ENCODE peak calls at places on chromosomes 3 and 15, in eight cellular contexts. X is CD8-positive, alpha-beta T cell; W is heart right ventricle; D is fibroblast of pulmonary artery; T is brain microvascular endothelial cell; J is esophagus squamous epithelium; I is SK-N-SH; C is IMR-90. S is an unnamed sample.

GRCh38 chr3:16148783-16149182 is 25.7 kb upstream of the GALNT15 start:
- DNase-seq in T (peak), I (no peak), J (no peak), X (no peak), C (peak), W (peak), D (peak), S (no peak)

GRCh38 chr3:14161282-14161681 is 17.1 kb downstream of the XPC start:
- DNase-seq in I (no peak), W (no peak), C (no peak), X (no peak), T (no peak), D (no peak), J (no peak), S (no peak)

GRCh38 chr3:66642015-66642414 is 141.2 kb upstream of the LRIG1 start:
- DNase-seq in I (no peak), C (no peak), J (no peak), W (no peak), T (no peak), X (no peak), D (no peak), S (no peak)

GRCh38 chr3:194294199-194294887 is 56.8 kb downstream of the CPN2 start:
- DNase-seq in X (no peak), D (no peak), I (peak), W (no peak), C (no peak), J (no peak), T (no peak), S (no peak)

GRCh38 chr3:32148356-32148755 is 41.9 kb downstream of the GPD1L start:
- DNase-seq in J (no peak), W (no peak), X (no peak), C (no peak), T (no peak), I (no peak), D (no peak), S (no peak)

GRCh38 chr15:58762731-58763130 is 8.4 kb upstream of the MINDY2 start:
- DNase-seq in C (no peak), D (no peak), W (no peak), X (no peak), I (no peak), T (no peak), J (no peak), S (no peak)

GRCh38 chr3:43181202-43181910 is 75.5 kb upstream of the POMGNT2 start:
- DNase-seq in C (no peak), I (no peak), T (no peak), X (peak), D (no peak), J (no peak), W (no peak), S (peak)

GRCh38 chr3:176961916-176962315 is 235.4 kb downstream of the TBL1XR1 start:
- DNase-seq in C (peak), J (no peak), D (peak), W (no peak), T (no peak), X (no peak), I (no peak), S (no peak)

GRCh38 chr15:57696146-57696545 is 10.4 kb upstream of the POLR2M start:
- DNase-seq in C (no peak), D (no peak), J (no peak), T (no peak), W (no peak), X (no peak), I (no peak), S (no peak)

GRCh38 chr3:58058654-58059263 is 50.5 kb downstream of the FLNB start:
- DNase-seq in T (no peak), D (peak), I (no peak), X (no peak), W (no peak), C (peak), J (no peak), S (no peak)

GRCh38 chr3:183448369-183449128 is 20.1 kb upstream of the MCF2L2 start:
- DNase-seq in X (no peak), T (no peak), W (no peak), J (no peak), I (no peak), D (no peak), C (no peak), S (no peak)
- H3K4me3 ChIP-seq in X (peak), T (peak), W (peak), J (no peak), I (peak), D (peak), C (peak), S (no peak)

GRCh38 chr15:73460662-73461061 is 17.7 kb downstream of the REC114 start:
- DNase-seq in I (no peak), J (no peak), W (no peak), C (no peak), X (no peak), D (no peak), T (no peak), S (no peak)

GRCh38 chr15:73467758-73468157 is 24.8 kb downstream of the REC114 start:
- DNase-seq in C (no peak), D (no peak), I (no peak), J (no peak), W (no peak), X (no peak), T (no peak), S (no peak)

GRCh38 chr15:73464602-73465001 is 21.6 kb downstream of the REC114 start:
- DNase-seq in I (no peak), T (no peak), D (no peak), J (no peak), W (no peak), X (no peak), C (no peak), S (no peak)
- TF ChIP-seq CTCF in I (peak), T (peak), D (peak), J (no peak), W (no peak), X (no peak), C (no peak), S (peak)

GRCh38 chr15:61053401-61053800 is 175.7 kb downstream of the RORA start:
- DNase-seq in C (no peak), I (no peak), J (no peak), W (no peak), T (no peak), D (no peak), X (no peak), S (no peak)
- H3K4me3 ChIP-seq in C (no peak), I (no peak), J (no peak), W (no peak), T (no peak), D (no peak), X (no peak), S (no peak)

GRCh38 chr3:145089337-145089736 is 1071.6 kb downstream of the PLOD2 start:
- DNase-seq in C (no peak), D (no peak), X (no peak), J (no peak), I (no peak), T (no peak), W (no peak), S (no peak)

GRCh38 chr3:145087038-145087437 is 1073.9 kb downstream of the PLOD2 start:
- DNase-seq in J (no peak), W (no peak), D (no peak), T (no peak), C (no peak), I (no peak), X (no peak), S (no peak)

GRCh38 chr3:145094355-145094941 is 1066.5 kb downstream of the PLOD2 start:
- DNase-seq in I (no peak), W (no peak), D (peak), T (peak), X (no peak), C (peak), J (no peak), S (no peak)

GRCh38 chr3:145088917-145089316 is 1072.1 kb downstream of the PLOD2 start:
- DNase-seq in T (no peak), I (no peak), J (no peak), C (no peak), X (no peak), D (no peak), W (no peak), S (peak)
- TF ChIP-seq CTCF in T (no peak), I (no peak), J (no peak), C (no peak), X (no peak), D (no peak), W (no peak), S (no peak)

GRCh38 chr3:72617420-72618024 is 230.7 kb downstream of the SHQ1 start:
- DNase-seq in D (no peak), X (no peak), J (no peak), T (no peak), C (no peak), I (no peak), W (no peak), S (no peak)
- H3K4me3 ChIP-seq in D (no peak), X (no peak), J (no peak), T (no peak), C (no peak), I (no peak), W (no peak), S (no peak)

GRCh38 chr3:35946857-35947514 is 307.7 kb downstream of the ARPP21 start:
- DNase-seq in X (no peak), I (no peak), J (no peak), T (no peak), D (no peak), W (no peak), C (no peak), S (no peak)
- TF ChIP-seq CTCF in X (no peak), I (peak), J (no peak), T (no peak), D (no peak), W (no peak), C (no peak), S (no peak)

GRCh38 chr3:46576899-46577298 is 10.8 kb upstream of the LRRC2 start:
- DNase-seq in J (no peak), W (no peak), D (no peak), C (no peak), I (no peak), X (no peak), T (no peak), S (no peak)
- H3K4me3 ChIP-seq in J (no peak), W (no peak), D (no peak), C (no peak), I (no peak), X (no peak), T (no peak), S (no peak)